ENCODE peak calls at places on chromosomes 11 and 22, in ten cellular contexts. One of them, this sample, is unnamed.

GRCh38 chr11:114085965-114086364 is 26.5 kb downstream of the ZBTB16 start:
- DNase-seq in adipocyte: no peak
- DNase-seq in glutamatergic neuron: no peak
- DNase-seq in stimulated activated effector memory CD8-positive, alpha-beta T cell treated with anti-CD3 and anti-CD28 coated beads, Interleukin-12 subunit alpha, Interleukin-12 subunit beta, amount 100 ng/mL, for 72 hours: no peak
- DNase-seq in NCI-H1694: no peak
- DNase-seq in astrocyte: no peak
- DNase-seq in NCI-H146: peak; percentile 56
- DNase-seq in stimulated activated CD8-positive, alpha-beta memory T cell treated with anti-CD3 and anti-CD28 coated beads, Interleukin-15, amount 100 ng/mL, for 4 hours: no peak
- DNase-seq in endothelial cell of umbilical vein: no peak
- DNase-seq in BJ: no peak
- DNase-seq in this sample: no peak

GRCh38 chr11:3170756-3171670 is 5.9 kb upstream of the OSBPL5 start:
- DNase-seq in stimulated activated effector memory CD8-positive, alpha-beta T cell treated with anti-CD3 and anti-CD28 coated beads, Interleukin-12 subunit alpha, Interleukin-12 subunit beta, amount 100 ng/mL, for 72 hours: no peak
- DNase-seq in adipocyte: no peak
- DNase-seq in NCI-H146: no peak
- DNase-seq in BJ: no peak
- DNase-seq in endothelial cell of umbilical vein: no peak
- DNase-seq in NCI-H1694: no peak
- DNase-seq in stimulated activated CD8-positive, alpha-beta memory T cell treated with anti-CD3 and anti-CD28 coated beads, Interleukin-15, amount 100 ng/mL, for 4 hours: no peak
- DNase-seq in glutamatergic neuron: peak; percentile 15
- DNase-seq in astrocyte: no peak
- DNase-seq in this sample: no peak

GRCh38 chr22:19756288-19757128 is 4.1 kb upstream of the TBX1 start:
- DNase-seq in endothelial cell of umbilical vein: peak; percentile 26
- DNase-seq in NCI-H146: peak; percentile 28
- DNase-seq in stimulated activated effector memory CD8-positive, alpha-beta T cell treated with anti-CD3 and anti-CD28 coated beads, Interleukin-12 subunit alpha, Interleukin-12 subunit beta, amount 100 ng/mL, for 72 hours: peak; percentile 67
- DNase-seq in astrocyte: no peak
- DNase-seq in adipocyte: peak; percentile 18
- DNase-seq in stimulated activated CD8-positive, alpha-beta memory T cell treated with anti-CD3 and anti-CD28 coated beads, Interleukin-15, amount 100 ng/mL, for 4 hours: peak; percentile 10
- DNase-seq in NCI-H1694: no peak
- DNase-seq in BJ: no peak
- DNase-seq in glutamatergic neuron: no peak
- DNase-seq in this sample: no peak

GRCh38 chr11:96393753-96394348 is 4.0 kb downstream of the JRKL start:
- DNase-seq in BJ: no peak
- DNase-seq in astrocyte: peak; percentile 29
- DNase-seq in NCI-H146: peak; percentile 36
- DNase-seq in glutamatergic neuron: no peak
- DNase-seq in NCI-H1694: no peak
- DNase-seq in endothelial cell of umbilical vein: peak; percentile 57
- DNase-seq in adipocyte: peak; percentile 85
- DNase-seq in stimulated activated CD8-positive, alpha-beta memory T cell treated with anti-CD3 and anti-CD28 coated beads, Interleukin-15, amount 100 ng/mL, for 4 hours: no peak
- DNase-seq in stimulated activated effector memory CD8-positive, alpha-beta T cell treated with anti-CD3 and anti-CD28 coated beads, Interleukin-12 subunit alpha, Interleukin-12 subunit beta, amount 100 ng/mL, for 72 hours: no peak
- DNase-seq in this sample: no peak

GRCh38 chr11:111097191-111097590 is 148.3 kb upstream of the POU2AF2 start:
- DNase-seq in endothelial cell of umbilical vein: no peak
- DNase-seq in glutamatergic neuron: no peak
- DNase-seq in NCI-H146: peak; percentile 76
- DNase-seq in stimulated activated effector memory CD8-positive, alpha-beta T cell treated with anti-CD3 and anti-CD28 coated beads, Interleukin-12 subunit alpha, Interleukin-12 subunit beta, amount 100 ng/mL, for 72 hours: no peak
- DNase-seq in NCI-H1694: no peak
- DNase-seq in adipocyte: no peak
- DNase-seq in stimulated activated CD8-positive, alpha-beta memory T cell treated with anti-CD3 and anti-CD28 coated beads, Interleukin-15, amount 100 ng/mL, for 4 hours: no peak
- DNase-seq in astrocyte: no peak
- DNase-seq in BJ: no peak
- DNase-seq in this sample: no peak

GRCh38 chr22:42116848-42117424 is 13.7 kb downstream of the CYP2D6 start:
- DNase-seq in NCI-H1694: no peak
- DNase-seq in endothelial cell of umbilical vein: peak; percentile 11
- DNase-seq in glutamatergic neuron: no peak
- DNase-seq in stimulated activated effector memory CD8-positive, alpha-beta T cell treated with anti-CD3 and anti-CD28 coated beads, Interleukin-12 subunit alpha, Interleukin-12 subunit beta, amount 100 ng/mL, for 72 hours: no peak
- DNase-seq in adipocyte: no peak
- DNase-seq in astrocyte: no peak
- DNase-seq in NCI-H146: no peak
- DNase-seq in stimulated activated CD8-positive, alpha-beta memory T cell treated with anti-CD3 and anti-CD28 coated beads, Interleukin-15, amount 100 ng/mL, for 4 hours: no peak
- DNase-seq in BJ: no peak
- DNase-seq in this sample: no peak

GRCh38 chr11:2099523-2100316 is 39.5 kb downstream of the IGF2 start:
- DNase-seq in endothelial cell of umbilical vein: peak; percentile 36
- DNase-seq in stimulated activated effector memory CD8-positive, alpha-beta T cell treated with anti-CD3 and anti-CD28 coated beads, Interleukin-12 subunit alpha, Interleukin-12 subunit beta, amount 100 ng/mL, for 72 hours: no peak
- DNase-seq in NCI-H1694: no peak
- DNase-seq in glutamatergic neuron: no peak
- DNase-seq in NCI-H146: no peak
- DNase-seq in BJ: no peak
- DNase-seq in stimulated activated CD8-positive, alpha-beta memory T cell treated with anti-CD3 and anti-CD28 coated beads, Interleukin-15, amount 100 ng/mL, for 4 hours: no peak
- DNase-seq in astrocyte: no peak
- DNase-seq in adipocyte: no peak
- DNase-seq in this sample: no peak

GRCh38 chr11:42521994-42522393 is 789.8 kb upstream of the API5 start:
- DNase-seq in endothelial cell of umbilical vein: no peak
- DNase-seq in adipocyte: no peak
- DNase-seq in BJ: no peak
- DNase-seq in stimulated activated effector memory CD8-positive, alpha-beta T cell treated with anti-CD3 and anti-CD28 coated beads, Interleukin-12 subunit alpha, Interleukin-12 subunit beta, amount 100 ng/mL, for 72 hours: no peak
- DNase-seq in astrocyte: no peak
- DNase-seq in NCI-H1694: no peak
- DNase-seq in stimulated activated CD8-positive, alpha-beta memory T cell treated with anti-CD3 and anti-CD28 coated beads, Interleukin-15, amount 100 ng/mL, for 4 hours: no peak
- DNase-seq in NCI-H146: no peak
- DNase-seq in glutamatergic neuron: no peak
- DNase-seq in this sample: no peak

GRCh38 chr11:123197711-123198110 is 2.7 kb upstream of the CLMP start:
- DNase-seq in stimulated activated CD8-positive, alpha-beta memory T cell treated with anti-CD3 and anti-CD28 coated beads, Interleukin-15, amount 100 ng/mL, for 4 hours: no peak
- DNase-seq in glutamatergic neuron: no peak
- DNase-seq in stimulated activated effector memory CD8-positive, alpha-beta T cell treated with anti-CD3 and anti-CD28 coated beads, Interleukin-12 subunit alpha, Interleukin-12 subunit beta, amount 100 ng/mL, for 72 hours: no peak
- DNase-seq in NCI-H146: no peak
- DNase-seq in endothelial cell of umbilical vein: no peak
- DNase-seq in NCI-H1694: no peak
- DNase-seq in BJ: peak; percentile 87
- DNase-seq in adipocyte: peak; percentile 70
- DNase-seq in astrocyte: peak; percentile 87
- DNase-seq in this sample: no peak

GRCh38 chr22:39117585-39118191 is 20.6 kb downstream of the APOBEC3H start:
- DNase-seq in astrocyte: no peak
- DNase-seq in glutamatergic neuron: peak; percentile 60
- DNase-seq in stimulated activated CD8-positive, alpha-beta memory T cell treated with anti-CD3 and anti-CD28 coated beads, Interleukin-15, amount 100 ng/mL, for 4 hours: peak; percentile 71
- DNase-seq in NCI-H146: peak; percentile 28
- DNase-seq in BJ: no peak
- DNase-seq in adipocyte: peak; percentile 60
- DNase-seq in endothelial cell of umbilical vein: peak; percentile 57
- DNase-seq in NCI-H1694: no peak
- DNase-seq in stimulated activated effector memory CD8-positive, alpha-beta T cell treated with anti-CD3 and anti-CD28 coated beads, Interleukin-12 subunit alpha, Interleukin-12 subunit beta, amount 100 ng/mL, for 72 hours: peak; percentile 90
- DNase-seq in this sample: no peak

GRCh38 chr11:73012121-73012863 is 129.8 kb downstream of the FCHSD2 start:
- DNase-seq in NCI-H146: no peak
- DNase-seq in adipocyte: peak; percentile 48
- DNase-seq in astrocyte: peak; percentile 47
- DNase-seq in glutamatergic neuron: no peak
- DNase-seq in stimulated activated CD8-positive, alpha-beta memory T cell treated with anti-CD3 and anti-CD28 coated beads, Interleukin-15, amount 100 ng/mL, for 4 hours: no peak
- DNase-seq in stimulated activated effector memory CD8-positive, alpha-beta T cell treated with anti-CD3 and anti-CD28 coated beads, Interleukin-12 subunit alpha, Interleukin-12 subunit beta, amount 100 ng/mL, for 72 hours: no peak
- DNase-seq in endothelial cell of umbilical vein: peak; percentile 11
- DNase-seq in NCI-H1694: no peak
- DNase-seq in BJ: no peak
- DNase-seq in this sample: no peak

This sample was measured in cerebellar nuclear complex.